ENCODE peak calls at places on chromosomes 5 and 9, in four cellular contexts. N, W, K and Z are unnamed samples.

GRCh38 chr9:80285325-80285724 is 713.6 kb downstream of the TLE4 start:
- DNase-seq in N (no peak), W (no peak), K (peak; percentile 2), Z (peak; percentile 67)

GRCh38 chr9:11269036-11269435 is 656.2 kb upstream of the PTPRD start:
- DNase-seq in N (no peak), W (no peak), K (peak; percentile 5), Z (peak; percentile 45)

GRCh38 chr5:110321117-110321516 is 405.4 kb downstream of the TMEM232 start:
- DNase-seq in N (peak; percentile 54), W (no peak), K (peak; percentile 16), Z (no peak)

GRCh38 chr9:1083325-1083913 is 33.3 kb downstream of the DMRT2 start:
- DNase-seq in N (peak; percentile 12), W (peak; percentile 44), K (peak; percentile 17), Z (peak; percentile 72)

GRCh38 chr9:32378993-32379729 is 5.3 kb upstream of the ACO1 start:
- DNase-seq in N (peak; percentile 79), W (peak; percentile 83), K (peak; percentile 85), Z (peak; percentile 84)

GRCh38 chr9:8599937-8600336 is 800.4 kb upstream of the DMAC1 start:
- DNase-seq in N (no peak), W (no peak), K (no peak), Z (peak; percentile 71)

GRCh38 chr5:177367981-177368960 is 10.5 kb downstream of the RGS14 start:
- DNase-seq in N (no peak), W (no peak), K (no peak), Z (peak; percentile 60)

GRCh38 chr9:137496601-137497375 is 37.7 kb upstream of the NSMF start:
- DNase-seq in N (no peak), W (no peak), K (no peak), Z (no peak)

GRCh38 chr9:82410306-82410705 is 421.7 kb downstream of the SPATA31D1 start:
- DNase-seq in N (no peak), W (no peak), K (peak; percentile 19), Z (no peak)

GRCh38 chr9:131394464-131395026 is 659 bp downstream of the PRRC2B start:
- DNase-seq in N (peak; percentile 59), W (no peak), K (no peak), Z (peak; percentile 63)

GRCh38 chr9:131744715-131745201 is 4.9 kb upstream of the RAPGEF1 start:
- DNase-seq in N (no peak), W (no peak), K (no peak), Z (no peak)

GRCh38 chr5:140003519-140003918 is 39.6 kb downstream of the NRG2 start:
- DNase-seq in N (no peak), W (no peak), K (no peak), Z (no peak)

GRCh38 chr9:95574176-95574575 is 57.4 kb upstream of the PTCH1 start:
- DNase-seq in N (no peak), W (no peak), K (no peak), Z (no peak)

GRCh38 chr5:120604898-120605297 is 140.8 kb downstream of the PRR16 start:
- DNase-seq in N (peak; percentile 99), W (peak; percentile 83), K (peak; percentile 88), Z (no peak)